ENCODE peak calls at places on chromosomes 16 and 17, in nine cellular contexts. Q is HL-60, G is fibroblast of mammary gland, P is pancreas, F is GM20000, X is AG09319, R is esophagus muscularis mucosa, U is HCT116, J is BJ. K is an unnamed sample.

GRCh38 chr17:50102164-50102991 is 7.2 kb downstream of the PDK2 start:
- DNase-seq in R (no peak), J (no peak), P (peak; percentile 93), Q (no peak), F (no peak), U (no peak), G (no peak), X (no peak), K (no peak)

GRCh38 chr17:79534851-79535727 is 75.8 kb downstream of the RBFOX3 start:
- DNase-seq in F (no peak), G (no peak), Q (no peak), X (no peak), P (no peak), R (no peak), U (no peak), J (no peak), K (no peak)

GRCh38 chr17:69951058-69951457 is 124.0 kb upstream of the KCNJ16 start:
- DNase-seq in Q (no peak), J (no peak), P (no peak), X (no peak), F (no peak), U (no peak), R (no peak), G (no peak), K (no peak)

GRCh38 chr17:28267720-28268609 is 51.0 kb upstream of the TMEM97 start:
- DNase-seq in G (no peak), J (no peak), F (no peak), X (no peak), P (no peak), U (no peak), Q (no peak), R (no peak), K (no peak)

GRCh38 chr16:14146445-14146844 is 75.3 kb downstream of the MRTFB start:
- DNase-seq in Q (no peak), G (no peak), P (no peak), U (no peak), J (no peak), X (no peak), R (no peak), F (peak; percentile 6), K (peak; percentile 3)

GRCh38 chr16:2842340-2843000 is 12.4 kb downstream of the ZG16B start:
- DNase-seq in Q (peak; percentile 33), X (no peak), R (no peak), P (no peak), F (peak; percentile 72), U (peak; percentile 98), J (no peak), G (peak; percentile 76), K (no peak)

GRCh38 chr16:84881702-84882521 is 62.1 kb downstream of the CRISPLD2 start:
- DNase-seq in X (peak; percentile 88), J (peak; percentile 94), Q (no peak), F (no peak), G (peak; percentile 98), R (no peak), P (no peak), U (no peak), K (peak; percentile 14)

GRCh38 chr17:13410874-13411273 is 190.9 kb downstream of the HS3ST3A1 start:
- DNase-seq in U (no peak), F (no peak), G (peak; percentile 71), X (no peak), R (no peak), Q (no peak), J (no peak), P (peak; percentile 8), K (peak; percentile 82)

GRCh38 chr17:72967963-72968585 is 124.4 kb downstream of the SLC39A11 start:
- DNase-seq in P (no peak), R (no peak), Q (no peak), J (no peak), G (no peak), U (no peak), F (no peak), X (no peak), K (no peak)

GRCh38 chr16:59848314-59848713 is 1114.2 kb upstream of the GOT2 start:
- DNase-seq in F (no peak), G (no peak), P (no peak), R (no peak), Q (no peak), U (no peak), J (no peak), X (peak; percentile 11), K (no peak)

GRCh38 chr17:70622382-70623260 is 453.3 kb downstream of the KCNJ2 start:
- DNase-seq in R (no peak), P (no peak), U (peak; percentile 38), F (peak; percentile 19), X (no peak), G (peak; percentile 25), J (no peak), Q (no peak), K (peak; percentile 75)

GRCh38 chr17:29722411-29723198 is 99.9 kb upstream of the CORO6 start:
- DNase-seq in X (peak; percentile 91), F (peak; percentile 73), Q (peak; percentile 85), J (peak; percentile 57), P (peak; percentile 40), U (no peak), G (peak; percentile 93), R (peak; percentile 92), K (peak; percentile 10)

GRCh38 chr17:55340171-55340570 is 75.4 kb downstream of the HLF start:
- DNase-seq in U (no peak), Q (no peak), P (no peak), J (no peak), F (no peak), R (no peak), X (no peak), G (no peak), K (no peak)

GRCh38 chr17:2854662-2855061 is 58.4 kb downstream of the RAP1GAP2 start:
- DNase-seq in Q (no peak), U (no peak), J (no peak), X (no peak), R (no peak), P (peak; percentile 71), F (no peak), G (peak; percentile 5), K (peak; percentile 14)

GRCh38 chr17:66676421-66676820 is 158.5 kb upstream of the CACNG5 start:
- DNase-seq in G (peak; percentile 25), U (peak; percentile 71), R (no peak), Q (no peak), X (no peak), P (peak; percentile 54), F (no peak), J (no peak), K (peak; percentile 96)

GRCh38 chr16:57519796-57520360 is 16.5 kb downstream of the CCDC102A start:
- DNase-seq in P (peak; percentile 57), G (peak; percentile 57), F (peak; percentile 93), J (no peak), U (peak; percentile 41), X (peak; percentile 16), R (no peak), Q (no peak), K (peak; percentile 67)

GRCh38 chr16:4660454-4661007 is 32.8 kb upstream of the NUDT16L1 start:
- DNase-seq in R (no peak), J (no peak), Q (no peak), G (peak; percentile 64), P (no peak), F (peak; percentile 64), X (no peak), U (no peak), K (no peak)

GRCh38 chr16:12305847-12306246 is 329.3 kb downstream of the SNX29 start:
- DNase-seq in Q (no peak), F (no peak), U (no peak), P (no peak), J (no peak), R (no peak), X (no peak), G (no peak), K (no peak)

GRCh38 chr16:30793508-30794069 is 6.6 kb upstream of the ZNF629 start:
- DNase-seq in F (no peak), U (no peak), G (no peak), Q (no peak), R (no peak), J (no peak), P (no peak), X (no peak), K (no peak)

GRCh38 chr16:66798162-66798561 is 3.2 kb downstream of the TERB1 start:
- DNase-seq in X (no peak), J (no peak), F (no peak), G (peak; percentile 11), U (no peak), R (no peak), Q (no peak), P (no peak), K (no peak)

GRCh38 chr16:88924834-88925539 is 52.0 kb downstream of the CBFA2T3 start:
- DNase-seq in R (no peak), Q (no peak), J (no peak), U (peak; percentile 72), P (peak; percentile 73), X (peak; percentile 19), G (peak; percentile 87), F (peak; percentile 79), K (peak; percentile 83)

GRCh38 chr17:43170766-43171681 is at the start of gene NBR1:
- DNase-seq in U (peak; percentile 99), P (peak; percentile 93), Q (peak; percentile 99), R (peak; percentile 100), J (peak; percentile 91), X (peak; percentile 97), G (peak; percentile 98), F (peak; percentile 93), K (peak; percentile 99)
- TF ChIP-seq CTCF in U (no peak), P (no peak), Q (no peak), R (no peak), J (peak; percentile 21), X (peak; percentile 7), G (no peak), F (no peak), K (no peak)

DNA sequence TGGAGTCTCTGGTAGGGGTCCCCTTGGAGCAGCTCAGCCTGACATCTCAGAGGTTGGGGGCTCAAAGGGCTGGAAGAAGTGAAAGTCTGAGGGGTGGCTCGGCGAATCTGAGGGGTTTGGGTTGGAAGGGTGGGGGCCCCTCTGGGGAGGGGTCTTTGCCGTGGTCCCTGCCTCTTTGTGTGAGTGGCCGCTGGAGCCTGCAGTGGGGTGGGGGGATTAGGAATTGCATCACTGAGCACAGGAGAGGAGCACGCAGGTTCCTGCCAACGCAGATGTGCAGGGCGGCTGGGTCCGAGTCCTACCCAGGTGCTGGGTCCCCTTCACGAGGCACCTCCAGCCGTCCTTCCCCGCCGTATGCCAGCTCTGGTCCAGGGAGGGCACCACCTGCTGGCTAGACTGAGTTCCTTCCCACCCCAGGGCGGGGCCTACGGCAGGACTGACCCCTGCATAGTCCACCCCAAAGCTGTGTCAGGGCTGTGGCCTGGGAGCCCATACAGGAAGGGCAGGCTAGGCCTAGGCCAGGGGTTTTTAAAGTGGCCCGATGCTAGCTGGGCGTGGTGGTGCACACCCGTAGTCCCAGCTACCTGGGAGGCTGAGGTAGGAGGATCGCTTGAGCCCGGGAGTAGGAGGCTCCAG is 9.9 kb downstream of the FMNL1 start:
- DNase-seq in R (no peak), Q (no peak), X (no peak), F (no peak), J (no peak), G (no peak), U (no peak), P (no peak), K (no peak)
- TF ChIP-seq CTCF in R (no peak), Q (no peak), X (peak; percentile 16), F (peak; percentile 31), J (peak; percentile 44), G (peak; percentile 16), U (peak; percentile 63), P (no peak), K (no peak)

GRCh38 chr17:57600092-57600491 is 145.0 kb downstream of the CCDC182 start:
- DNase-seq in X (no peak), F (no peak), J (no peak), G (no peak), Q (no peak), P (no peak), R (no peak), U (no peak), K (no peak)
- TF ChIP-seq CTCF in X (no peak), F (no peak), J (no peak), G (no peak), Q (no peak), P (no peak), R (no peak), U (no peak), K (no peak)

GRCh38 chr17:78174332-78174869 is 6.0 kb downstream of the SYNGR2 start:
- DNase-seq in J (no peak), R (peak; percentile 95), F (no peak), P (peak; percentile 98), Q (peak; percentile 78), U (no peak), X (no peak), G (no peak), K (peak; percentile 33)
- TF ChIP-seq CTCF in J (no peak), R (peak; percentile 76), F (no peak), P (peak; percentile 57), Q (peak; percentile 63), U (no peak), X (no peak), G (no peak), K (no peak)